ENCODE peak calls at places on chromosomes 11 and 22, in seven cellular contexts. O is endodermal cell, W is brain microvascular endothelial cell, S is psoas muscle, B is adrenal gland, T is uterus, M is cardiac muscle cell. V is an unnamed sample.
A peak's percentile ranks its signal among the peaks of the same experiment; 100 is the strongest.

GRCh38 chr22:30754971-30755759 is 60.5 kb downstream of the OSBP2 start:
- DNase-seq in W (peak; percentile 64), S (peak; percentile 58), M (peak; percentile 87), B (peak; percentile 63), O (peak; percentile 89), T (peak; percentile 26), V (peak; percentile 81)

GRCh38 chr11:73334244-73335203 is 26.4 kb downstream of the ARHGEF17 start:
- DNase-seq in O (peak; percentile 77), M (peak; percentile 90), W (peak; percentile 84), S (peak; percentile 90), B (peak; percentile 63), T (peak; percentile 93), V (peak; percentile 80)

GRCh38 chr11:20367313-20367948 is 3.9 kb downstream of the HTATIP2 start:
- DNase-seq in M (peak; percentile 84), W (peak; percentile 93), T (peak; percentile 58), S (no peak), O (no peak), B (peak; percentile 73), V (peak; percentile 80)

GRCh38 chr11:133977067-133977681 is 20.4 kb upstream of the IGSF9B start:
- DNase-seq in M (no peak), O (no peak), B (no peak), S (no peak), T (no peak), W (no peak), V (no peak)

GRCh38 chr11:73762732-73763131 is 1.9 kb upstream of the RAB6A start:
- DNase-seq in O (no peak), B (no peak), T (no peak), M (no peak), S (no peak), W (no peak), V (no peak)

GRCh38 chr22:44280665-44281188 is 32.0 kb downstream of the SHISAL1 start:
- DNase-seq in T (no peak), S (no peak), W (no peak), B (no peak), M (no peak), O (no peak), V (no peak)

GRCh38 chr11:69339916-69340565 is 46.1 kb downstream of the MYEOV start:
- DNase-seq in T (no peak), M (no peak), W (no peak), S (no peak), B (no peak), O (peak; percentile 14), V (no peak)

GRCh38 chr22:35568751-35569725 is 28.4 kb downstream of the RASD2 start:
- DNase-seq in B (no peak), O (peak; percentile 60), M (no peak), S (no peak), T (no peak), W (peak; percentile 44), V (peak; percentile 35)

GRCh38 chr22:17104336-17104935 is 16.7 kb downstream of the TMEM121B start:
- DNase-seq in T (no peak), O (no peak), S (no peak), B (no peak), W (no peak), M (no peak), V (no peak)

GRCh38 chr11:96567193-96567592 is 177.4 kb downstream of the JRKL start:
- DNase-seq in W (no peak), B (no peak), O (no peak), M (peak; percentile 42), T (no peak), S (no peak), V (no peak)

GRCh38 chr11:96228911-96229310 is 114.1 kb downstream of the MAML2 start:
- DNase-seq in M (peak; percentile 77), W (no peak), O (no peak), S (no peak), T (no peak), B (no peak), V (no peak)

GRCh38 chr11:78542007-78542406 is 32.7 kb downstream of the NARS2 start:
- DNase-seq in T (no peak), O (no peak), B (no peak), M (no peak), S (no peak), W (no peak), V (no peak)

GRCh38 chr11:1203505-1204271 is 19.2 kb upstream of the MUC5B start:
- DNase-seq in S (peak; percentile 51), B (no peak), T (no peak), W (no peak), M (no peak), O (peak; percentile 22), V (no peak)

GRCh38 chr11:121419839-121420238 is 32.3 kb upstream of the SORL1 start:
- DNase-seq in M (no peak), S (no peak), O (no peak), T (no peak), W (no peak), B (no peak), V (no peak)

GRCh38 chr11:121023848-121024751 is at the start of gene TBCEL:
- DNase-seq in S (peak; percentile 92), M (peak; percentile 92), B (peak; percentile 89), W (peak; percentile 80), O (peak; percentile 98), T (peak; percentile 80), V (peak; percentile 92)

GRCh38 chr11:16252373-16252772 is 104.0 kb downstream of the SOX6 start:
- DNase-seq in S (no peak), B (no peak), O (peak; percentile 58), T (no peak), M (peak; percentile 6), W (peak; percentile 4), V (peak; percentile 19)

GRCh38 chr11:133724116-133724515 is 121.2 kb downstream of the SPATA19 start:
- DNase-seq in O (no peak), M (no peak), S (no peak), W (no peak), T (no peak), B (no peak), V (no peak)

GRCh38 chr11:45188127-45188526 is 41.7 kb downstream of the PRDM11 start:
- DNase-seq in M (no peak), T (no peak), O (no peak), B (no peak), W (no peak), S (no peak), V (no peak)

GRCh38 chr22:47000256-47000655 is 237.8 kb downstream of the TBC1D22A start:
- DNase-seq in O (no peak), M (no peak), S (no peak), B (no peak), T (no peak), W (no peak), V (no peak)

GRCh38 chr11:19393941-19394340 is 153.2 kb upstream of the E2F8 start:
- DNase-seq in W (no peak), B (no peak), T (no peak), M (peak; percentile 62), O (peak; percentile 14), S (no peak), V (no peak)

GRCh38 chr11:123903932-123904331 is 2.0 kb downstream of the OR8D4 start:
- DNase-seq in O (no peak), B (no peak), S (no peak), T (no peak), W (no peak), M (no peak), V (no peak)

GRCh38 chr11:46265764-46266163 is 11.7 kb upstream of the CREB3L1 start:
- DNase-seq in W (no peak), S (no peak), T (no peak), M (no peak), O (no peak), B (no peak), V (no peak)

GRCh38 chr11:93817426-93818348 is 32.7 kb downstream of the VSTM5 start:
- DNase-seq in T (no peak), S (no peak), W (no peak), O (no peak), B (no peak), M (no peak), V (no peak)

GRCh38 chr11:132058211-132058772 is 687.9 kb downstream of the NTM start:
- DNase-seq in W (peak; percentile 76), M (peak; percentile 59), B (no peak), S (no peak), O (peak; percentile 66), T (no peak), V (no peak)

GRCh38 chr11:13042873-13043338 is 33.8 kb downstream of the RASSF10 start:
- DNase-seq in B (no peak), W (no peak), O (no peak), M (no peak), T (no peak), S (no peak), V (peak; percentile 28)

GRCh38 chr11:31325162-31325561 is 44.4 kb downstream of the DCDC1 start:
- DNase-seq in W (peak; percentile 64), B (no peak), S (no peak), T (no peak), M (peak; percentile 71), O (no peak), V (no peak)

GRCh38 chr11:102287963-102288744 is 29.1 kb upstream of the BIRC3 start:
- DNase-seq in B (peak; percentile 33), S (no peak), W (peak; percentile 77), M (peak; percentile 88), O (peak; percentile 64), T (peak; percentile 47), V (peak; percentile 88)

GRCh38 chr11:23423119-23423518 is 562.8 kb upstream of the CCDC179 start:
- DNase-seq in W (peak; percentile 33), S (no peak), O (no peak), M (no peak), B (no peak), T (no peak), V (no peak)

GRCh38 chr11:19093976-19094375 is 23.0 kb upstream of the ZDHHC13 start:
- DNase-seq in T (no peak), S (no peak), O (no peak), M (no peak), B (no peak), W (no peak), V (no peak)

GRCh38 chr22:25564320-25564978 is at the start of gene GRK3:
- DNase-seq in W (peak; percentile 18), M (peak; percentile 68), B (peak; percentile 74), T (peak; percentile 73), S (peak; percentile 77), O (peak; percentile 88), V (peak; percentile 75)
- H3K27ac ChIP-seq in W (no peak within 1 kb of the TSS), M (no peak within 1 kb of the TSS), B (peak within 1 kb of the TSS; percentile 32), T (peak within 1 kb of the TSS; percentile 84), S (peak within 1 kb of the TSS; percentile 16), O (no peak within 1 kb of the TSS), V (peak within 1 kb of the TSS; percentile 71)

DNA sequence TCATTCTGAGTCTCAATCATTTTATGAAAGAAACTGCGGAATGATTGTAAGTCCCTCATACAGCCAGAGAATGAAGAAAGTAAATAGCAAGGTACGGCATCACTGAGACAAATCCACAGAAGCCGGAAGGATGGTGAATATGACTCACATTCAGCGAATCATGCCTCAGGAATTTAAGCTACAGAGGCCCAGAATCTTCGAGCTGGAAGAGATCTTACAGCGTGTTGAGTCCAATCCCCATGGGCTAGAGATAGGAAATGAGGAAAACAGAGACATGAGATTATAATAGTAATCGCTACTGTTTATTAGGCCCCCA is 173.2 kb downstream of the KIF18A start:
- DNase-seq in B (no peak), O (no peak), T (no peak), W (peak; percentile 96), M (peak; percentile 93), S (no peak), V (peak; percentile 74)
- H3K27ac ChIP-seq in B (no peak overlapping the region), O (no peak overlapping the region), T (no peak overlapping the region), W (peak overlapping the region; percentile 89), M (no peak overlapping the region), S (no peak overlapping the region), V (peak overlapping the region; percentile 68)

GRCh38 chr11:128501576-128502549 is 85.5 kb downstream of the ETS1 start:
- DNase-seq in B (no peak), O (no peak), T (no peak), M (peak; percentile 91), S (no peak), W (peak; percentile 80), V (no peak)
- H3K27ac ChIP-seq in B (peak overlapping the region; percentile 1), O (no peak overlapping the region), T (peak overlapping the region; percentile 53), M (no peak overlapping the region), S (peak overlapping the region; percentile 80), W (peak overlapping the region; percentile 98), V (peak overlapping the region; percentile 53)

GRCh38 chr11:11620251-11620965 is 1.4 kb downstream of the GALNT18 start:
- DNase-seq in B (peak; percentile 37), O (peak; percentile 86), M (no peak), T (peak; percentile 48), W (no peak), S (peak; percentile 73), V (peak; percentile 60)
- H3K27ac ChIP-seq in B (no peak overlapping the region), O (no peak overlapping the region), M (no peak overlapping the region), T (peak overlapping the region; percentile 65), W (no peak overlapping the region), S (peak overlapping the region; percentile 72), V (no peak overlapping the region)

V was measured in hepatocyte.